ENCODE peak calls at places on chromosomes 3 and 15, in six cellular contexts. One of them, this sample, is unnamed.

GRCh38 chr3:45123841-45124269 is 22.3 kb downstream of the CDCP1 start:
- DNase-seq in transverse colon: no peak
- DNase-seq in breast epithelium: no peak
- DNase-seq in sigmoid colon: no peak
- DNase-seq in HCT116: peak
- DNase-seq in H1: peak
- DNase-seq in this sample: no peak

GRCh38 chr3:113186566-113186965 is 24.8 kb upstream of the BOC start:
- DNase-seq in transverse colon: no peak
- DNase-seq in breast epithelium: no peak
- DNase-seq in sigmoid colon: no peak
- DNase-seq in HCT116: no peak
- DNase-seq in H1: no peak
- DNase-seq in this sample: no peak

GRCh38 chr3:46214751-46215352 is 6.7 kb upstream of the CCR1 start:
- DNase-seq in transverse colon: no peak
- DNase-seq in breast epithelium: no peak
- DNase-seq in sigmoid colon: no peak
- DNase-seq in HCT116: no peak
- DNase-seq in H1: no peak
- DNase-seq in this sample: no peak

GRCh38 chr3:51975857-51976549 is 1.1 kb downstream of the ABHD14A start:
- DNase-seq in transverse colon: peak
- DNase-seq in breast epithelium: peak
- DNase-seq in sigmoid colon: peak
- DNase-seq in HCT116: no peak
- DNase-seq in H1: no peak
- DNase-seq in this sample: no peak

GRCh38 chr3:184523825-184524615 is 37.6 kb upstream of the EPHB3 start:
- DNase-seq in transverse colon: no peak
- DNase-seq in breast epithelium: no peak
- DNase-seq in sigmoid colon: no peak
- DNase-seq in HCT116: peak
- DNase-seq in H1: no peak
- DNase-seq in this sample: no peak

GRCh38 chr3:9183811-9184463 is 65.5 kb downstream of the SRGAP3 start:
- DNase-seq in transverse colon: no peak
- DNase-seq in breast epithelium: no peak
- DNase-seq in sigmoid colon: no peak
- DNase-seq in HCT116: no peak
- DNase-seq in H1: peak
- DNase-seq in this sample: no peak

GRCh38 chr3:16048435-16049318 is 125.8 kb upstream of the GALNT15 start:
- DNase-seq in transverse colon: peak
- DNase-seq in breast epithelium: no peak
- DNase-seq in sigmoid colon: peak
- DNase-seq in HCT116: peak
- DNase-seq in H1: peak
- DNase-seq in this sample: peak

GRCh38 chr15:50109086-50109987 is 9.7 kb downstream of the ATP8B4 start:
- DNase-seq in transverse colon: no peak
- DNase-seq in breast epithelium: no peak
- DNase-seq in sigmoid colon: no peak
- DNase-seq in HCT116: no peak
- DNase-seq in H1: no peak
- DNase-seq in this sample: no peak

GRCh38 chr3:31246293-31247062 is 286.2 kb upstream of the STT3B start:
- DNase-seq in transverse colon: no peak
- DNase-seq in breast epithelium: no peak
- DNase-seq in sigmoid colon: no peak
- DNase-seq in HCT116: no peak
- DNase-seq in H1: no peak
- DNase-seq in this sample: no peak

GRCh38 chr3:24264748-24265158 is 229.9 kb downstream of the THRB start:
- DNase-seq in transverse colon: no peak
- DNase-seq in breast epithelium: no peak
- DNase-seq in sigmoid colon: no peak
- DNase-seq in HCT116: peak
- DNase-seq in H1: no peak
- DNase-seq in this sample: peak

GRCh38 chr3:100197876-100198275 is 62.9 kb upstream of the TBC1D23 start:
- DNase-seq in transverse colon: no peak
- DNase-seq in breast epithelium: no peak
- DNase-seq in sigmoid colon: no peak
- DNase-seq in HCT116: no peak
- DNase-seq in H1: no peak
- DNase-seq in this sample: no peak

GRCh38 chr15:23877502-23878412 is 190.7 kb upstream of the NDN start:
- DNase-seq in transverse colon: peak
- DNase-seq in breast epithelium: no peak
- DNase-seq in sigmoid colon: no peak
- DNase-seq in HCT116: no peak
- DNase-seq in H1: no peak
- DNase-seq in this sample: peak

GRCh38 chr15:51751687-51752683 is 588 bp downstream of the TMOD2 start:
- DNase-seq in transverse colon: peak
- DNase-seq in breast epithelium: no peak
- DNase-seq in sigmoid colon: peak
- DNase-seq in HCT116: no peak
- DNase-seq in H1: no peak
- DNase-seq in this sample: peak

GRCh38 chr3:107523361-107524213 is 825 bp downstream of the BBX start:
- DNase-seq in transverse colon: peak
- DNase-seq in breast epithelium: peak
- DNase-seq in sigmoid colon: peak
- DNase-seq in HCT116: no peak
- DNase-seq in H1: no peak
- DNase-seq in this sample: peak

GRCh38 chr15:62896969-62897486 is 145.5 kb upstream of the TPM1 start:
- DNase-seq in transverse colon: peak
- DNase-seq in breast epithelium: peak
- DNase-seq in sigmoid colon: peak
- DNase-seq in HCT116: peak
- DNase-seq in H1: no peak
- DNase-seq in this sample: no peak

GRCh38 chr3:177358085-177358967 is 161.0 kb upstream of the TBL1XR1 start:
- DNase-seq in transverse colon: peak
- DNase-seq in breast epithelium: peak
- DNase-seq in sigmoid colon: peak
- DNase-seq in HCT116: peak
- DNase-seq in H1: no peak
- DNase-seq in this sample: peak

GRCh38 chr15:95132774-95133173 is 901.4 kb downstream of the MCTP2 start:
- DNase-seq in transverse colon: no peak
- DNase-seq in breast epithelium: no peak
- DNase-seq in sigmoid colon: no peak
- DNase-seq in HCT116: no peak
- DNase-seq in H1: no peak
- DNase-seq in this sample: no peak

DNA sequence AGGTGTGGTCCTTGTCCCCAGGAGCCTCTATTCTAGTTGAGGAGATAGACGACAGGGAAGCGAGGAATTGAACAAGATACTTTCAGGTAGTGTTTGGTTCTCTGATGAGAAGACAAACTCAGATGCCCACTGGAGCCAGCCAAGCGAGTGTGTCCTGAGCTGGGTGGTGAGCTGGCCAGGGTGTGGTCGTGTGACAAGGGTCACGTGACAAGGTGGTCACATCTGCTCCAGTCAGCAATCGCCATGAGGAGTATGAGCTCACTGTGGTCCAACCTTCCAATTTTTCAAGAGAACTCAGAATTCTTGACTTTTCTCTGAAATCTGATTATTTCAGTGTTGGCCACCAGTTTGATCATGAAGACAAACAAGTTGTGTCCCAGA is 39.5 kb downstream of the SLC6A6 start:
- DNase-seq in transverse colon: no peak
- DNase-seq in breast epithelium: no peak
- DNase-seq in sigmoid colon: no peak
- DNase-seq in HCT116: no peak
- DNase-seq in H1: no peak
- DNase-seq in this sample: no peak
- TF ChIP-seq POLR2A in transverse colon: no peak
- TF ChIP-seq POLR2A in breast epithelium: no peak
- TF ChIP-seq POLR2A in sigmoid colon: no peak
- TF ChIP-seq POLR2A in HCT116: no peak
- TF ChIP-seq POLR2A in H1: no peak
- TF ChIP-seq POLR2A in this sample: no peak

DNA sequence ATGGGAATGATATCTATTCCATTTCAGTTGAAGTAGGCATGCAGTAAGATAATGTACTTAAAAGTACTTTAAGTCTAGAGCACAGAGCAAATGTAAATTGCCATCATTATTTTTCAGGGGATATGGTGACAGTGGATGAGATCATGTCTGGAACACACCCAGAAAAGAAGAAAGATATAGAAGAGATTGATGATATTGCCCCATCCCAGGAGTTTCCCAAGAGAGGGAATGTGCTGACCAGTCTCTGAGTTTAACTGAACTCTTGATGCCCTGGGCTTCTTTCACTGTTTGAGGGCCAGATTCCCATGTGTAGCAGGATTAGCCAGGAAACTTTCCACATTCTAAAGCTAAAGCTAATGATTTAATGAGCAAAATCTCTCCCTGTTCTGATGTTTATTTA is 366.8 kb upstream of the UMPS start:
- DNase-seq in transverse colon: no peak
- DNase-seq in breast epithelium: no peak
- DNase-seq in sigmoid colon: no peak
- DNase-seq in HCT116: no peak
- DNase-seq in H1: no peak
- DNase-seq in this sample: no peak
- TF ChIP-seq POLR2AphosphoS5 in transverse colon: no peak
- TF ChIP-seq POLR2AphosphoS5 in breast epithelium: no peak
- TF ChIP-seq POLR2AphosphoS5 in sigmoid colon: no peak
- TF ChIP-seq POLR2AphosphoS5 in HCT116: no peak
- TF ChIP-seq POLR2AphosphoS5 in H1: no peak
- TF ChIP-seq POLR2AphosphoS5 in this sample: no peak

GRCh38 chr3:158642005-158642404 is 2.3 kb upstream of the GFM1 start:
- DNase-seq in transverse colon: no peak
- DNase-seq in breast epithelium: no peak
- DNase-seq in sigmoid colon: no peak
- DNase-seq in HCT116: no peak
- DNase-seq in H1: no peak
- DNase-seq in this sample: no peak

GRCh38 chr3:158642474-158643210 is 1.7 kb upstream of the GFM1 start:
- DNase-seq in transverse colon: no peak
- DNase-seq in breast epithelium: no peak
- DNase-seq in sigmoid colon: no peak
- DNase-seq in HCT116: no peak
- DNase-seq in H1: no peak
- DNase-seq in this sample: no peak

GRCh38 chr3:158640646-158641045 is 3.7 kb upstream of the GFM1 start:
- DNase-seq in transverse colon: no peak
- DNase-seq in breast epithelium: no peak
- DNase-seq in sigmoid colon: no peak
- DNase-seq in HCT116: no peak
- DNase-seq in H1: no peak
- DNase-seq in this sample: no peak

GRCh38 chr3:158649791-158650190 is 5.5 kb downstream of the GFM1 start:
- DNase-seq in transverse colon: no peak
- DNase-seq in breast epithelium: no peak
- DNase-seq in sigmoid colon: no peak
- DNase-seq in HCT116: no peak
- DNase-seq in H1: no peak
- DNase-seq in this sample: no peak

DNA sequence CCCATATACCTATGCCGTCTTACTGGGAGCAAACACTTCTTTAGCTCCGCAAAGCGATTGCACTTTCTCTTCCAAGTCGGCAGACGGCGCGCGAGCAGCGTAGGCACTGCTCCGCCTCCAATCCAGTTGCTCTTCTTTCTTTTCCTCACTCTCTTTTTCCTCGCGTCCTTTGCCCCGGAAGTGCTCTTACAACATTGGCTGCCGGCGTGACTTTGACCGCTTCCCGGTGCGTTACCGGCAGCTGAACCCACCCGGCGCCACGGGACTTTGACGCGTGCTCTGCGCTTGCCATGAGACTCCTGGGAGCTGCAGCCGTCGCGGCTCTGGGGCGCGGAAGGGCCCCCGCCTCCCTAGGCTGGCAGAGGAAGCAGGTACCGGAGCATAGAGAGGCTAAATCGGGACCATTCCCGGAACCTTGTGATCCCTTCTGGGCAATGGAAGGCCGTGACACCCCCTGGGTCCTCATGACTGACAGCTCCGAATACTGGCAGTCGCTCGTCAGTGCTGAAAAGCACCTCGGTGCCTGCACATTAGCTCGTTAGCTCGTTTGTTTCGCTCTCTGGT is at the start of gene GFM1:
- DNase-seq in transverse colon: peak
- DNase-seq in breast epithelium: peak
- DNase-seq in sigmoid colon: peak
- DNase-seq in HCT116: peak
- DNase-seq in H1: peak
- DNase-seq in this sample: peak
- TF ChIP-seq POLR2A in transverse colon: peak
- TF ChIP-seq POLR2A in breast epithelium: no peak
- TF ChIP-seq POLR2A in sigmoid colon: peak
- TF ChIP-seq POLR2A in HCT116: no peak
- TF ChIP-seq POLR2A in H1: peak
- TF ChIP-seq POLR2A in this sample: peak

DNA sequence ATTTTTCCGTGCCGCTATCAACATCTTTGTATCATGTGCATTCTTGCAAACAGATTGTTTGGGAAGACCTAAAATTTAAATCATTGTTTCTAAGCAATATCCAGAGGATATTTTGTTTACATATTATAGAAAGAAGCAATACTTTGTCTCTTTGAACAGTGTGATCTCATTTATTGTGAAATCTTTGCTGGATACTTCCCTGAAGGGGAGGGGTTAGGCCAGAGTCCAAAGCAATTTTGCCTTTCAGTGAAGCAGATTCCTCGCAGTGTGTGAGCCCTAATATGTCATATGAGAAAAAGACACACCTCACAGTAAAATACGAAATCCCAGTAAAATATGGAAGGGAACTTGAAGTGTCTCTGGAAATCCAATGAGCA is 158.7 kb upstream of the SLCO3A1 start:
- DNase-seq in transverse colon: peak
- DNase-seq in breast epithelium: no peak
- DNase-seq in sigmoid colon: peak
- DNase-seq in HCT116: no peak
- DNase-seq in H1: no peak
- DNase-seq in this sample: no peak
- TF ChIP-seq POLR2AphosphoS5 in transverse colon: no peak
- TF ChIP-seq POLR2AphosphoS5 in breast epithelium: no peak
- TF ChIP-seq POLR2AphosphoS5 in sigmoid colon: peak
- TF ChIP-seq POLR2AphosphoS5 in HCT116: no peak
- TF ChIP-seq POLR2AphosphoS5 in H1: no peak
- TF ChIP-seq POLR2AphosphoS5 in this sample: no peak

GRCh38 chr3:14431928-14432834 is 29.8 kb downstream of the SLC6A6 start:
- DNase-seq in transverse colon: peak
- DNase-seq in breast epithelium: peak
- DNase-seq in sigmoid colon: peak
- DNase-seq in HCT116: peak
- DNase-seq in H1: no peak
- DNase-seq in this sample: peak
- TF ChIP-seq POLR2A in transverse colon: no peak
- TF ChIP-seq POLR2A in breast epithelium: no peak
- TF ChIP-seq POLR2A in sigmoid colon: no peak
- TF ChIP-seq POLR2A in HCT116: no peak
- TF ChIP-seq POLR2A in H1: no peak
- TF ChIP-seq POLR2A in this sample: peak

This sample was measured in GM12891.